ENCODE peak calls at places on chromosome 15, in nine cellular contexts. N, R, P, H, Y, K, L, S and E are unnamed samples.

GRCh38 chr15:31439328-31439727 is 112.7 kb downstream of the KLF13 start:
- DNase-seq in N (no peak), R (no peak), P (no peak), H (no peak), Y (no peak), K (peak; percentile 73), L (peak; percentile 66), S (no peak), E (peak; percentile 77)

GRCh38 chr15:63238796-63239195 is 38.6 kb upstream of the APH1B start:
- DNase-seq in N (no peak), R (peak; percentile 87), P (no peak), H (no peak), Y (no peak), K (no peak), L (no peak), S (no peak), E (no peak)

GRCh38 chr15:28901587-28901980 is 15.8 kb downstream of the APBA2 start:
- DNase-seq in N (no peak), R (no peak), P (no peak), H (no peak), Y (peak; percentile 19), K (no peak), L (no peak), S (no peak), E (no peak)

GRCh38 chr15:39171944-39172368 is 408.9 kb upstream of the THBS1 start:
- DNase-seq in N (no peak), R (peak; percentile 97), P (peak; percentile 67), H (peak; percentile 74), Y (peak; percentile 53), K (peak; percentile 54), L (no peak), S (peak; percentile 96), E (peak; percentile 35)

GRCh38 chr15:74128785-74129350 is 1.5 kb upstream of the ISLR2 start:
- DNase-seq in N (peak; percentile 57), R (peak; percentile 4), P (peak; percentile 40), H (no peak), Y (no peak), K (no peak), L (no peak), S (no peak), E (no peak)

GRCh38 chr15:24718289-24719082 is 42.9 kb downstream of the NPAP1 start:
- DNase-seq in N (no peak), R (no peak), P (no peak), H (no peak), Y (no peak), K (no peak), L (no peak), S (no peak), E (no peak)

GRCh38 chr15:90617668-90618097 is 88.0 kb downstream of the CRTC3 start:
- DNase-seq in N (no peak), R (no peak), P (peak; percentile 56), H (no peak), Y (no peak), K (no peak), L (no peak), S (no peak), E (no peak)

GRCh38 chr15:38611228-38611627 is 46.6 kb upstream of the RASGRP1 start:
- DNase-seq in N (no peak), R (no peak), P (no peak), H (no peak), Y (no peak), K (no peak), L (no peak), S (no peak), E (no peak)

GRCh38 chr15:98443483-98443882 is 204.9 kb upstream of the IGF1R start:
- DNase-seq in N (no peak), R (no peak), P (no peak), H (no peak), Y (no peak), K (no peak), L (no peak), S (no peak), E (no peak)

GRCh38 chr15:32691316-32692032 is 26.3 kb upstream of the GREM1 start:
- DNase-seq in N (no peak), R (no peak), P (no peak), H (no peak), Y (no peak), K (no peak), L (no peak), S (no peak), E (no peak)

GRCh38 chr15:31932581-31932980 is 97.7 kb upstream of the CHRNA7 start:
- DNase-seq in N (no peak), R (peak; percentile 80), P (no peak), H (no peak), Y (no peak), K (no peak), L (no peak), S (no peak), E (no peak)

GRCh38 chr15:89496155-89497098 is at the start of gene RHCG:
- DNase-seq in N (peak; percentile 79), R (peak; percentile 36), P (no peak), H (no peak), Y (no peak), K (no peak), L (no peak), S (no peak), E (no peak)

GRCh38 chr15:95459288-95459687 is 871.2 kb upstream of the NR2F2 start:
- DNase-seq in N (no peak), R (peak; percentile 11), P (no peak), H (no peak), Y (no peak), K (no peak), L (no peak), S (no peak), E (no peak)

GRCh38 chr15:74399511-74400312 is 32.3 kb upstream of the CYP11A1 start:
- DNase-seq in N (no peak), R (peak; percentile 91), P (no peak), H (no peak), Y (no peak), K (no peak), L (no peak), S (no peak), E (no peak)

GRCh38 chr15:66014022-66014421 is 144.7 kb downstream of the RAB11A start:
- DNase-seq in N (no peak), R (no peak), P (no peak), H (no peak), Y (no peak), K (no peak), L (no peak), S (no peak), E (no peak)
- H3K27ac ChIP-seq in N (no peak overlapping the region), R (no peak overlapping the region), P (no peak overlapping the region), H (no peak overlapping the region), Y (no peak overlapping the region), K (no peak overlapping the region), L (no peak overlapping the region), S (no peak overlapping the region), E (peak overlapping the region; percentile 54)

GRCh38 chr15:65307978-65308377 is 3.5 kb downstream of the RNU5B-1 start:
- DNase-seq in N (no peak), R (no peak), P (peak; percentile 3), H (no peak), Y (no peak), K (no peak), L (no peak), S (no peak), E (no peak)

GRCh38 chr15:65305776-65306175 is 1.3 kb downstream of the RNU5B-1 start:
- DNase-seq in N (no peak), R (no peak), P (peak; percentile 24), H (no peak), Y (no peak), K (no peak), L (no peak), S (no peak), E (no peak)

GRCh38 chr15:65304393-65305143 is at the start of gene RNU5B-1:
- DNase-seq in N (no peak), R (peak; percentile 97), P (peak; percentile 65), H (peak; percentile 83), Y (peak; percentile 49), K (peak; percentile 84), L (peak; percentile 58), S (peak; percentile 95), E (peak; percentile 95)

GRCh38 chr15:65305144-65305758 is 774 bp downstream of the RNU5B-1 start:
- DNase-seq in N (no peak), R (no peak), P (peak; percentile 43), H (no peak), Y (no peak), K (no peak), L (no peak), S (no peak), E (peak; percentile 30)

DNA sequence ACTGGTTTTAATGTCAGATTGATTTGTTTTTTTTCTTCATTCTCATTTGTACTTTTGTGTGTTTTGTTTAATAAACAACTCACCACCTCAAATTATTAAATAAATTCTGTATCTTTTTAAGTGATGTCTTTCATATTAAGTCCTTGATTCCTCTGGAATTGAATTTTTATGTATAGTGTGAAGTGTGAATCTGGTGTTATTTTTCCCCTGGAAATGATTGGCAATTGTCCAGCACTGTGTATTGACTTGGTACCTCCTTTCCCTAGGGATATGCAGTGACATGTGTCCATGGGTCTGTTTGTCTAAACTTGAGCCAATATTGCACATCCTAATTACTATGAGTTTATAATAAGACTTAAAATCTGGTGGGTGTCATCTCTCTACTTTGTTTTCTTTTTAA is 2.1 kb downstream of the RNU5B-1 start:
- DNase-seq in N (no peak), R (no peak), P (no peak), H (no peak), Y (no peak), K (no peak), L (no peak), S (no peak), E (no peak)
- H3K4me3 ChIP-seq in N (no peak overlapping the region), R (no peak overlapping the region), P (no peak overlapping the region), H (no peak overlapping the region), Y (no peak overlapping the region), K (no peak overlapping the region), L (no peak overlapping the region), S (no peak overlapping the region), E (no peak overlapping the region)

GRCh38 chr15:68200016-68200861 is 4.9 kb downstream of the CALML4 start:
- DNase-seq in N (peak; percentile 62), R (no peak), P (peak; percentile 62), H (no peak), Y (no peak), K (no peak), L (no peak), S (no peak), E (no peak)
- TF ChIP-seq CTCF in N (no peak), R (no peak), P (no peak), H (no peak), Y (no peak), K (no peak), L (no peak), S (no peak), E (no peak)

DNA sequence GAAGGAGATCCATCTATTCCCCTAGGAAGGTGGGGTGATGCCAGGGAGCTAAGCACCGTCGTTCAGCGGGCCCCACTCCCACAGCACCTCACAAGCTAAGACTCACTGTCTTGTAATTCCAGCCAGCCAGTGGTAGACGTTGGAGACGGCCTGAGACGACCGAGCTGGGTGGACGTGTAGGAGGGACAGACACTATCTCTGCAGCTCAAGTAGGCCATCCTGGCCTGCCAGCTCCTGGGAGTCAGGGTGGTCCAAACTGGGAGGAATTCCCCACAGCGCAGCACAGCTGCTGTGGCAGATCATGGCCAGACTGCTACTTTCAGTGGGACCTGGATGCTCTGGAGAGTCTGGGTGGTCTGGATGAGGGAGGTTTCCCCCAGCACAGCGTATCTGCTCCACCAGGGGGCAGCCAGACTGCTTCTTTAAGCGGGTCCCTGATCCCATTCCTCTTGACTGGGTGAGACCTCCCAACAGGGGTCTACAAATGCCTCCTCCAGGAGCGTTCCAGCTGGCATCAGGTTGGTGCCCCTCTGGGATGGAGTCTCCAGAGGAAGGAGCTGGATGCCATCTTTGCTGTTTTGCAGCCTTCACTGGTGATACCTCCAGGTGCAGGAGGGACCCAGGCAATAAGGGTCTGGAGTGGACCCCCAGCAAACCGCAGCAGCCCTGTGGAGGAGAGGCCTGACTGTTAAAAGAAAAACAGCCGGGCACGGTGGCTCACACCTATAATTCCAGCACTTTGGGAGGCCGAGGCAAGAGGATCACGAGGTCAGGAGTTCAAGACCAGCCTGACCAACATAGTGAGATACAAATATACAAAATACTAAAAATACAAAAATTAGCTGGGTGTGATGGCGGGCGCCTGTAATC is 27.6 kb downstream of the GNB5 start:
- DNase-seq in N (no peak), R (no peak), P (no peak), H (no peak), Y (no peak), K (no peak), L (no peak), S (no peak), E (peak; percentile 46)
- H3K27ac ChIP-seq in N (no peak overlapping the region), R (no peak overlapping the region), P (no peak overlapping the region), H (no peak overlapping the region), Y (no peak overlapping the region), K (no peak overlapping the region), L (no peak overlapping the region), S (peak overlapping the region; percentile 55), E (no peak overlapping the region)